ENCODE peak calls at places on chromosome 17, in five cellular contexts. One of them, this sample, is unnamed.

GRCh38 chr17:3316836-3317235 is 18.7 kb upstream of the OR3A1 start:
- DNase-seq in fibroblast of mammary gland: no peak
- DNase-seq in fibroblast of lung: no peak
- DNase-seq in left ventricle myocardium inferior: no peak
- DNase-seq in A549: no peak
- DNase-seq in this sample: no peak

GRCh38 chr17:192666-193425 is 11.4 kb upstream of the DOC2B start:
- DNase-seq in A549: no peak
- DNase-seq in fibroblast of lung: no peak
- DNase-seq in fibroblast of mammary gland: no peak
- DNase-seq in left ventricle myocardium inferior: no peak
- DNase-seq in this sample: no peak

GRCh38 chr17:72604518-72604917 is 483.7 kb downstream of the SOX9 start:
- DNase-seq in A549: no peak
- DNase-seq in fibroblast of lung: no peak
- DNase-seq in fibroblast of mammary gland: no peak
- DNase-seq in left ventricle myocardium inferior: no peak
- DNase-seq in this sample: no peak

GRCh38 chr17:36072431-36073121 is 8.5 kb downstream of the CCL18 start:
- DNase-seq in left ventricle myocardium inferior: no peak
- DNase-seq in fibroblast of mammary gland: peak
- DNase-seq in A549: peak
- DNase-seq in fibroblast of lung: peak
- DNase-seq in this sample: peak

GRCh38 chr17:16909472-16909871 is 62.4 kb downstream of the TNFRSF13B start:
- DNase-seq in A549: no peak
- DNase-seq in fibroblast of mammary gland: no peak
- DNase-seq in fibroblast of lung: no peak
- DNase-seq in left ventricle myocardium inferior: no peak
- DNase-seq in this sample: no peak

GRCh38 chr17:78329263-78330059 is 30.4 kb downstream of the SOCS3 start:
- DNase-seq in left ventricle myocardium inferior: no peak
- DNase-seq in fibroblast of lung: peak
- DNase-seq in A549: peak
- DNase-seq in fibroblast of mammary gland: peak
- DNase-seq in this sample: peak

GRCh38 chr17:10744509-10745000 is 14.7 kb upstream of the TMEM220 start:
- DNase-seq in fibroblast of mammary gland: no peak
- DNase-seq in A549: no peak
- DNase-seq in left ventricle myocardium inferior: no peak
- DNase-seq in fibroblast of lung: no peak
- DNase-seq in this sample: no peak

GRCh38 chr17:67265620-67266019 is 20.6 kb upstream of the HELZ start:
- DNase-seq in left ventricle myocardium inferior: no peak
- DNase-seq in A549: no peak
- DNase-seq in fibroblast of lung: no peak
- DNase-seq in fibroblast of mammary gland: no peak
- DNase-seq in this sample: no peak

GRCh38 chr17:37527249-37527851 is 37.7 kb downstream of the DUSP14 start:
- DNase-seq in fibroblast of lung: peak
- DNase-seq in A549: peak
- DNase-seq in fibroblast of mammary gland: peak
- DNase-seq in left ventricle myocardium inferior: no peak
- DNase-seq in this sample: peak

DNA sequence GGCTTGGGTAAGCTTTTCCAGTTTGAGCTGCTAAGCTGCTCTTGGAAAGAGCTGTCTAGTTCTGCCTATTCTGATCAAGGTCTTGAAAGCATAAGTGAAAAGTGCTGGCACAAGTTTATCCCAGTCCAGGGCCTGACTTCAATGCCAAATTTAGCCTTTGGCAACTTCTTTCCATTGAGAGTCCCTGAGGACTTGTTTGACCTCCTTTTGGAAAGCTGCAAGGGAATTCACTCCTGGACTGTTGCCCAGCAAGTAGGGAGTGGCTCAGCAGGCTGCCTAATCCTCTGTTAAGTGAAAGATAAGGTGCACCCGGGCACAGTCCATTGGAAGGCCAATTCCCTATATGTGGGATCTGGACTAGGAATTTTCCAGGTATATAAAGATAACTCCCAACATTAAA is 16.0 kb upstream of the TANC2 start:
- DNase-seq in left ventricle myocardium inferior: peak
- DNase-seq in A549: peak
- DNase-seq in fibroblast of lung: peak
- DNase-seq in fibroblast of mammary gland: peak
- DNase-seq in this sample: peak
- H3K4me3 ChIP-seq in left ventricle myocardium inferior: no peak
- H3K4me3 ChIP-seq in A549: no peak
- H3K4me3 ChIP-seq in fibroblast of lung: no peak
- H3K4me3 ChIP-seq in fibroblast of mammary gland: no peak
- H3K4me3 ChIP-seq in this sample: no peak

GRCh38 chr17:18247613-18248001 is 10.9 kb downstream of the FLII start:
- DNase-seq in fibroblast of mammary gland: no peak
- DNase-seq in fibroblast of lung: no peak
- DNase-seq in A549: no peak
- DNase-seq in left ventricle myocardium inferior: peak
- DNase-seq in this sample: no peak

GRCh38 chr17:18248300-18248731 is 10.2 kb downstream of the FLII start:
- DNase-seq in left ventricle myocardium inferior: peak
- DNase-seq in fibroblast of lung: peak
- DNase-seq in fibroblast of mammary gland: peak
- DNase-seq in A549: peak
- DNase-seq in this sample: peak

GRCh38 chr17:18245038-18245776 is 13.3 kb downstream of the FLII start:
- DNase-seq in fibroblast of lung: no peak
- DNase-seq in fibroblast of mammary gland: no peak
- DNase-seq in A549: no peak
- DNase-seq in left ventricle myocardium inferior: no peak
- DNase-seq in this sample: no peak

GRCh38 chr17:18246880-18247612 is 11.5 kb downstream of the FLII start:
- DNase-seq in A549: peak
- DNase-seq in fibroblast of mammary gland: peak
- DNase-seq in left ventricle myocardium inferior: peak
- DNase-seq in fibroblast of lung: peak
- DNase-seq in this sample: peak

DNA sequence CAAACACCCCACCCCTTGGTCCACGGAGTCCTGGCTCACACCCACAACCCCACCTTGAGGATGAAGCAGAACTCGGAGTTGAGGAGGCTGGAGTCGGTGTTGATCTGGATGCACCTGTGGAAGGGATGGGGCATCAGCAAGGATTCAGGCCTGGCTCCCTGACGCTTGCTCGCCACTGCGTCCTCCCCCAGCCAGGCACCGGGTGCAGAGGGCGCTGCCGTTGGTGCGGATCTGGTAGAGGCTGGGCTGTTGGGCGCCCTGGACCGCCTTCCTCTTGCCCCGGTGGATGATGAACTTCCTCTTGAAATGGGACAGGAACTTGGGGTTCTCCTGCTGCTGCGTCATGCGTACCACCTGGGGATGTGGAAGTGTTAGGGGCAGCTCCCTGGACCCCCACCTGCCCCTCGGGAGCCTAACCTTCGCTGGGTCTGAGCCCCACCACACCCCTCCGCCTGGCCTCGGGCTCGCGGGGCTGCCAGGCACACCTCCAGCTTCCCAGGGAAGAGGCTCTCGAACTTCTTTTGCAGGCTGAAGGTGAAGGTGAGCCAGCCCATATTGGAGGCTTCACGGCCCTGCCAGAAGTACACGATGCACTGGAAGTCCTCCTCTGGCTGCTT is 12.3 kb downstream of the FLII start:
- DNase-seq in left ventricle myocardium inferior: no peak
- DNase-seq in A549: no peak
- DNase-seq in fibroblast of mammary gland: no peak
- DNase-seq in fibroblast of lung: no peak
- DNase-seq in this sample: no peak
- TF ChIP-seq CTCF in left ventricle myocardium inferior: no peak
- TF ChIP-seq CTCF in A549: no peak
- TF ChIP-seq CTCF in fibroblast of mammary gland: no peak
- TF ChIP-seq CTCF in fibroblast of lung: no peak
- TF ChIP-seq CTCF in this sample: no peak

DNA sequence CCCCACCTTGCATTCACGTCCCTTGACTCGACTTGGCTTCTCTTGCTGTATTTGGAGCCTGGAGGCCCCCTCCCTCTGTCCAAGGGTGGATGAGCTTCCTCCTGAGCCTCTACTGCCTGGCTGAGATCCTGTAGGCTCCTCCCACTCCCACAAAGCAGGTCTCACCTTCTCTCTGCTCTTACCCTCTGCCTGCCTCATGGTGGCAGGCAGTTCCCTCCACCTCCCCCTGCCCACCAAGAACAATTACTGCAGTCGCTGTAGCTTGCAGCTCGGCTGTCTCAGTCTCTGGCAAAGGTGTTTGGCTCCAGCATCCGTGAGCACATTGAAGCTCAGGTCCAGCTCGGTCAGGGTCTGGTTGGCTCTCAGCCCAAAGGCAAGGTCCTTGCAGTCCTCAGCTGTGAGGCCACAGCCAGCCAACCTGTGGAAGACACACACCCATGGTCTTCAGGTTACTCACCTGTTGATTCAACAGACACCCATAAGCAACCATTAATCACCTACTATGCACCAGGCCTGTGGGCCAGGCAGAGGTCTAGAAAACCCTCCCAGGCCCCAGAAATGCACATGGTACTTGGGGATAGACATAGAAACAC is 42.6 kb downstream of the NLRP1 start:
- DNase-seq in A549: no peak
- DNase-seq in left ventricle myocardium inferior: no peak
- DNase-seq in fibroblast of mammary gland: no peak
- DNase-seq in fibroblast of lung: no peak
- DNase-seq in this sample: no peak
- H3K4me3 ChIP-seq in A549: no peak
- H3K4me3 ChIP-seq in left ventricle myocardium inferior: no peak
- H3K4me3 ChIP-seq in fibroblast of mammary gland: no peak
- H3K4me3 ChIP-seq in fibroblast of lung: no peak
- H3K4me3 ChIP-seq in this sample: no peak

DNA sequence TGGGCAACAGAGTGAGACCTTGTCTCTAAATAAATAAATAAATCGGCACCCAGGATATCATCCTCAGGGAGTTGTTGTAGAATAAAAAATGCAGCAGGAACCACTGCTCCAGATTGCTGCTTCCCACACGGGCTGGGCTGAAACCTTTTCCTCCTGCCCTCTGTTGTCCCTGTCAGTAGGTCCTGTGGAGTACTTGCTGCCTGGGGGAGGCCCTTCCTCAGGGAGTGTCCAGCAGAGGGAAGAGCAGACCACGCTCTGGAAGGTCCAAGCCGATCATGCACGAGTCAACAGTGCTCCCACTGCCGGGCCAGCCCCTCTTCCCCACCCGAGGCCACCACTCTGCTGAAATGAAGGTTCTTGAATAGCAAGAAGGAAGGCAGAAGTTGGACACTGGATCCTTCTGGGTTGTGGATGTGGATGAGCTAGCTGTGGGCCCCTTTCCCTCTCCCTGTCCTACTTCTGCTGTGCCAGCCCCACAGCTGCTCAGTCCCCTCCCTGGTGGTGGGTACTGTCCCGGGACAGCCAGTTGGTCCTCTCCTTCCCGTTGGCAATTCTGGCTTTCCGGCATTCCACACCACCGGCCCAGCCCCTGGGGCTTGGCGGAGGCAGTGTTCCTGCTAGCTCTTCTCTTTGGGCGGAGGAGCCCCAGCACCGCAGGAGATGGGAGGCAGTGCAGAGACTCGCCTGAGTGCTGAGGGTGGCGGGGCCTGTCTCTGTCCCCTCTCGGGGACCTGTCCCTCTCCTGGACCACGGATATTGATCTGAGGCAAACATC is 10.8 kb downstream of the CDK5R1 start:
- DNase-seq in fibroblast of lung: peak
- DNase-seq in left ventricle myocardium inferior: no peak
- DNase-seq in A549: peak
- DNase-seq in fibroblast of mammary gland: peak
- DNase-seq in this sample: no peak
- TF ChIP-seq CTCF in fibroblast of lung: no peak
- TF ChIP-seq CTCF in left ventricle myocardium inferior: peak
- TF ChIP-seq CTCF in A549: no peak
- TF ChIP-seq CTCF in fibroblast of mammary gland: no peak
- TF ChIP-seq CTCF in this sample: no peak

DNA sequence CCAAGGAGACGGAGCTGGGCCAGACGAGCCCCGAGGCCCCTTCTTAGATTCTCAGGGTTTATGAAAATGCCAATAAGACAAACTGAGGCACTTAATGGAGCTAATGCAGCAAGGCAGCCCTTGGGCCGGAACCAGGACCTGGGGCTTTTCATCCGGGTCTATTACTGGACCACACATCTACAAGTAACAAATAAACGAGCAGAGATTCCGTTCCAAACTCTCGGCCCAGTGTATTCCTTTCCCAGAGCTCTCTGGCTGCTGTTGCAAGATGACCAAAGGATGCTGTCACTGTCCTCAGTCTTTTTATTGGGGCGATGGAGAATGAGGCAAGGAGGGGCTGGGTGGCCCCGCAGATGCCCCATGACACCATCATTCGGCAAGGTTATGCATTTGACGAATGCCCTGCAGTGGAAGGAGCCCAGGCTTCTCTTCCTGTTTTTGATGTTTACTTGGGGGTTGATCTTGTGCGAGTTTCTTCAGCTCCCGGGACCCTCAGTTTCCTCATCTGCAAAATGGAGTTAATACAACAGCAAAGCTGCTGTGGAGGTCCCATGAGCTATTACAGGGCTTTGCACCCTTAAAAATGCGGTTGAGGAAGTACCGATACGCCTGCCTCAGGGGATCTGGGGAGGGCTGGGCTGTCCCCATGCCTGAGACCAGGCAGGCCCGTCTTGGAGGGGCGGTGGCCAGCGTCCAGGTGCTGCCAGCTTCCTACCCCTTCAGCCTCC is 1.1 kb upstream of the NTN1 start:
- DNase-seq in left ventricle myocardium inferior: no peak
- DNase-seq in fibroblast of lung: no peak
- DNase-seq in A549: no peak
- DNase-seq in fibroblast of mammary gland: no peak
- DNase-seq in this sample: no peak
- H3K4me3 ChIP-seq in left ventricle myocardium inferior: peak
- H3K4me3 ChIP-seq in fibroblast of lung: no peak
- H3K4me3 ChIP-seq in A549: peak
- H3K4me3 ChIP-seq in fibroblast of mammary gland: no peak
- H3K4me3 ChIP-seq in this sample: peak

DNA sequence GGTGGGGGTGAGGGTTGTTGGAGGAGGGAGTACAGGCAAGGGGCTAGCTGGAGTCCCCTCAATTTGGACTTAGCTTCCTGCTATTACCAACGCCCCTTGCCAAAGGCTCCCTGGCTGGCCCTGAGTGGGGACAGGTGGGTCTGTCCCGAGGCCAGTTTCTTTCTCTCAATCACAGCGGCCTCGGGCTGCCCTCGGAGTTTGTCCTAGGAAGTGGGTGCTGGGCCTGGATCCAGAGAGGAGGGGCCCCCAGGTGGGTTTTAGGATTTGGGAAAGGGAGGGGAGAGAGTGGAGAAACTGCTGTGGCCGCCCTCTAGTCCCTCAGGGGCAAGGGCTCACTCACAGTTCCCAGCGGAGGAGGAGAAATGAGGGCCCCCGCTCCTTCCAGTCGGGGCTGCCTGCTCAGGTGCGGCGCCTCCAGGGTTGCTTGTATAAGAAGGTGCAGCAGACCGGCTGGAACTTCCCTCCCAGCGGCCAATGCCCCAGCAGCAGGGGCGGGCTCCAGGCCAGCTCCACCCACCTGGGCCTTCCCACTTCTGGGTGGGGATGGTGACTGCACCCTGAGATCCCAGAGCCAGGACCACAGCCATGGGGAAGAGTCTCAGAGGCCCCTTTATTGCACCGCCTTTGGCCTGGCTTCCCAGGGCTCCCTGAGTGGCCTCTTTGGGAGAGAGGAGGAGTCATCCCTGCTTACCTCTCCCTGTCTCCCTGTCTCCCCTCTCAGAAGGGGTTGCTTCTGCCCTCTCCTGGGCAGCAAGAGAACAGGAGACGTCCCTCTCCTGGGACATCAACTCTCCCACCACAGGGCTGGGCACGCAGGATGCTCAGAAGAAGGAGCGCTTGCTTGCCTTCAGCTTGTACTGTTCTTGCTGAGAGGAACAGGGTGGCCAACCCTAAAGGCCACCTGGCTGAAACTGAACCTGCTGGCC is 112.0 kb upstream of the SMURF2 start:
- DNase-seq in A549: peak
- DNase-seq in left ventricle myocardium inferior: no peak
- DNase-seq in fibroblast of mammary gland: peak
- DNase-seq in fibroblast of lung: peak
- DNase-seq in this sample: peak
- TF ChIP-seq CTCF in A549: peak
- TF ChIP-seq CTCF in left ventricle myocardium inferior: peak
- TF ChIP-seq CTCF in fibroblast of mammary gland: peak
- TF ChIP-seq CTCF in fibroblast of lung: peak
- TF ChIP-seq CTCF in this sample: peak

This sample was measured in fibroblast of villous mesenchyme.